ENCODE peak calls at places on chromosome 11, in nine cellular contexts. Q is activated naive CD4-positive, alpha-beta T cell; U is nephron progenitor cell; C is brain pericyte; Z is psoas muscle; E is NCI-H1092; T is activated CD8-positive, alpha-beta memory T cell treated with anti-CD3 and anti-CD28 coated beads, Interleukin-2, amount 50 U/mL, for 48 hours; N is dorsolateral prefrontal cortex; A is esophagus squamous epithelium. R is an unnamed sample.

GRCh38 chr11:117866526-117866925 is 9.9 kb downstream of the FXYD6 start:
- DNase-seq in Q (no peak), U (no peak), C (no peak), Z (no peak), E (no peak), T (no peak), N (peak; percentile 52), A (no peak), R (no peak)

GRCh38 chr11:8100151-8100550 is 19.1 kb downstream of the TUB start:
- DNase-seq in Q (no peak), U (no peak), C (no peak), Z (no peak), E (no peak), T (peak; percentile 28), N (no peak), A (no peak), R (no peak)

GRCh38 chr11:70082829-70083228 is 4.7 kb downstream of the ANO1 start:
- DNase-seq in Q (no peak), U (no peak), C (no peak), Z (no peak), E (no peak), T (no peak), N (no peak), A (no peak), R (no peak)

GRCh38 chr11:44032304-44033085 is 15.3 kb upstream of the ACCSL start:
- DNase-seq in Q (no peak), U (no peak), C (peak; percentile 29), Z (peak; percentile 66), E (no peak), T (no peak), N (no peak), A (no peak), R (no peak)

GRCh38 chr11:43285826-43286225 is 26.0 kb upstream of the API5 start:
- DNase-seq in Q (no peak), U (no peak), C (no peak), Z (no peak), E (no peak), T (no peak), N (no peak), A (no peak), R (no peak)

GRCh38 chr11:124784051-124784450 is 16.2 kb downstream of the MSANTD2 start:
- DNase-seq in Q (no peak), U (no peak), C (no peak), Z (no peak), E (no peak), T (no peak), N (no peak), A (no peak), R (no peak)

GRCh38 chr11:39209966-39210365 is 2249.5 kb downstream of the LRRC4C start:
- DNase-seq in Q (no peak), U (no peak), C (no peak), Z (no peak), E (no peak), T (no peak), N (peak; percentile 64), A (no peak), R (no peak)

GRCh38 chr11:69630009-69630870 is 10.7 kb upstream of the CCND1 start:
- DNase-seq in Q (no peak), U (no peak), C (no peak), Z (no peak), E (no peak), T (no peak), N (no peak), A (no peak), R (peak; percentile 27)

GRCh38 chr11:32529994-32530588 is 53.5 kb upstream of the EIF3M start:
- DNase-seq in Q (no peak), U (no peak), C (no peak), Z (no peak), E (no peak), T (no peak), N (no peak), A (no peak), R (no peak)

GRCh38 chr11:72237112-72237931 is 6.7 kb downstream of the PHOX2A start:
- DNase-seq in Q (no peak), U (peak; percentile 12), C (no peak), Z (no peak), E (no peak), T (peak; percentile 52), N (no peak), A (no peak), R (no peak)

GRCh38 chr11:24289301-24289700 is 207.6 kb upstream of the LUZP2 start:
- DNase-seq in Q (no peak), U (no peak), C (no peak), Z (no peak), E (no peak), T (no peak), N (no peak), A (no peak), R (no peak)

GRCh38 chr11:132472411-132473205 is 1059.7 kb downstream of the OPCML start:
- DNase-seq in Q (no peak), U (no peak), C (no peak), Z (no peak), E (no peak), T (no peak), N (peak; percentile 45), A (no peak), R (no peak)

GRCh38 chr11:77345621-77346020 is 44.1 kb upstream of the GDPD4 start:
- DNase-seq in Q (no peak), U (no peak), C (no peak), Z (no peak), E (no peak), T (no peak), N (no peak), A (no peak), R (peak; percentile 5)

GRCh38 chr11:27673979-27674663 is 26.1 kb downstream of the BDNF start:
- DNase-seq in Q (no peak), U (no peak), C (no peak), Z (no peak), E (no peak), T (no peak), N (no peak), A (no peak), R (no peak)

GRCh38 chr11:14852571-14853177 is 39.4 kb downstream of the CYP2R1 start:
- DNase-seq in Q (no peak), U (no peak), C (no peak), Z (no peak), E (no peak), T (no peak), N (no peak), A (no peak), R (no peak)

R was measured in Daoy.